ENCODE peak calls at places on chromosomes 4 and X, in six cellular contexts. P is ovary; K is HS-5; B is M059J; C is activated CD8-positive, alpha-beta memory T cell treated with anti-CD3 and anti-CD28 coated beads for 48 hours; S is NCI-H2029 treated with DMSO at 0.1 percent for 48 hours. N is an unnamed sample.

GRCh38 chrX:71846429-71846828 is 64.2 kb upstream of the NHSL2 start:
- DNase-seq in P (no peak), K (peak; percentile 26), B (peak; percentile 62), C (no peak), S (no peak), N (no peak)

GRCh38 chr4:170388255-170388654 is 298.5 kb upstream of the AADAT start:
- DNase-seq in P (no peak), K (no peak), B (peak; percentile 6), C (no peak), S (no peak), N (peak; percentile 19)

GRCh38 chrX:275476-275966 is 5.7 kb upstream of the PLCXD1 start:
- DNase-seq in P (peak; percentile 35), K (no peak), B (no peak), C (no peak), S (no peak), N (no peak)

GRCh38 chr4:146654648-146654975 is 15.9 kb downstream of the POU4F2 start:
- DNase-seq in P (no peak), K (no peak), B (peak; percentile 1), C (no peak), S (no peak), N (no peak)

GRCh38 chrX:13868481-13869040 is 51.7 kb upstream of the GPM6B start:
- DNase-seq in P (no peak), K (peak; percentile 49), B (no peak), C (no peak), S (no peak), N (peak; percentile 3)

GRCh38 chrX:1137531-1137930 is 74.9 kb downstream of the CRLF2 start:
- DNase-seq in P (no peak), K (no peak), B (no peak), C (no peak), S (no peak), N (no peak)

GRCh38 chrX:39513836-39514235 is 583.9 kb downstream of the BCOR start:
- DNase-seq in P (peak; percentile 72), K (no peak), B (peak; percentile 58), C (no peak), S (no peak), N (no peak)

GRCh38 chrX:103442536-103442901 is 66.2 kb downstream of the BEX3 start:
- DNase-seq in P (no peak), K (no peak), B (no peak), C (no peak), S (no peak), N (no peak)

GRCh38 chr4:87529187-87529586 is at the start of gene SPARCL1:
- DNase-seq in P (peak; percentile 47), K (no peak), B (no peak), C (no peak), S (no peak), N (no peak)

GRCh38 chrX:39445336-39445735 is 644.1 kb downstream of the MID1IP1 start:
- DNase-seq in P (no peak), K (no peak), B (no peak), C (no peak), S (no peak), N (no peak)

GRCh38 chrX:68532828-68533227 is 34.0 kb downstream of the YIPF6 start:
- DNase-seq in P (no peak), K (no peak), B (no peak), C (no peak), S (no peak), N (no peak)

GRCh38 chrX:43881410-43882293 is 598 bp downstream of the MAOB start:
- DNase-seq in P (peak; percentile 59), K (no peak), B (no peak), C (no peak), S (no peak), N (no peak)

GRCh38 chr4:47510506-47511143 is 25.6 kb downstream of the ATP10D start:
- DNase-seq in P (no peak), K (no peak), B (peak; percentile 37), C (no peak), S (no peak), N (no peak)

GRCh38 chr4:182749768-182750167 is 167.4 kb downstream of the DCTD start:
- DNase-seq in P (no peak), K (no peak), B (no peak), C (no peak), S (no peak), N (no peak)

GRCh38 chrX:48684134-48684533 is 535 bp downstream of the WAS start:
- DNase-seq in P (no peak), K (no peak), B (no peak), C (no peak), S (no peak), N (no peak)

GRCh38 chr4:1348014-1348513 is 1.1 kb downstream of the UVSSA start:
- DNase-seq in P (no peak), K (no peak), B (no peak), C (no peak), S (no peak), N (no peak)

GRCh38 chrX:69321006-69321655 is 155.9 kb upstream of the PJA1 start:
- DNase-seq in P (no peak), K (no peak), B (no peak), C (no peak), S (no peak), N (no peak)

GRCh38 chrX:44036336-44036735 is 63.1 kb upstream of the NDP start:
- DNase-seq in P (no peak), K (peak; percentile 50), B (peak; percentile 89), C (no peak), S (no peak), N (peak; percentile 31)

GRCh38 chr4:107956011-107956410 is 24.7 kb downstream of the CYP2U1 start:
- DNase-seq in P (no peak), K (no peak), B (no peak), C (no peak), S (no peak), N (no peak)

GRCh38 chr4:12926189-12927066 is 557.7 kb downstream of the RAB28 start:
- DNase-seq in P (no peak), K (no peak), B (no peak), C (no peak), S (no peak), N (no peak)

GRCh38 chrX:28189011-28189410 is 207.8 kb upstream of the DCAF8L1 start:
- DNase-seq in P (no peak), K (peak; percentile 32), B (peak; percentile 20), C (no peak), S (no peak), N (no peak)

GRCh38 chrX:10512258-10512657 is 108.1 kb downstream of the MID1 start:
- DNase-seq in P (no peak), K (no peak), B (peak; percentile 84), C (no peak), S (no peak), N (no peak)

GRCh38 chr4:19857405-19857804 is 394.3 kb upstream of the SLIT2 start:
- DNase-seq in P (no peak), K (no peak), B (no peak), C (no peak), S (peak; percentile 24), N (no peak)

GRCh38 chr4:109998867-109999303 is 86.2 kb downstream of the EGF start:
- DNase-seq in P (no peak), K (peak; percentile 44), B (peak; percentile 63), C (no peak), S (peak; percentile 48), N (no peak)

GRCh38 chrX:107324493-107325310 is 118.3 kb downstream of the DNAAF6 start:
- DNase-seq in P (peak; percentile 84), K (no peak), B (peak; percentile 11), C (no peak), S (no peak), N (no peak)

GRCh38 chrX:12975670-12975965 is 708 bp downstream of the TMSB4X start:
- DNase-seq in P (no peak), K (no peak), B (no peak), C (no peak), S (no peak), N (no peak)

GRCh38 chrX:137031517-137032377 is 2.0 kb downstream of the GPR101 start:
- DNase-seq in P (peak; percentile 39), K (no peak), B (peak; percentile 52), C (no peak), S (no peak), N (no peak)

GRCh38 chr4:48681856-48682255 is 98.2 kb downstream of the FRYL start:
- DNase-seq in P (no peak), K (no peak), B (peak; percentile 36), C (no peak), S (no peak), N (no peak)

GRCh38 chr4:80787306-80787705 is 243.2 kb upstream of the BMP3 start:
- DNase-seq in P (no peak), K (no peak), B (no peak), C (no peak), S (no peak), N (no peak)

GRCh38 chr4:140876597-140877364 is 120.6 kb upstream of the TBC1D9 start:
- DNase-seq in P (no peak), K (no peak), B (peak; percentile 20), C (no peak), S (no peak), N (no peak)

GRCh38 chr4:26476545-26476944 is 13.7 kb downstream of the CCKAR start:
- DNase-seq in P (no peak), K (no peak), B (no peak), C (no peak), S (no peak), N (no peak)

N was measured in GM04503.